ENCODE peak calls at places on chromosomes 16 and 17, in seven cellular contexts. J is GM23338, E is heart right ventricle, V is cardiac muscle cell, W is right lobe of liver, C is spleen, X is endodermal cell. H is an unnamed sample. For H3K4me1, the result is how much of the 10 kb centered on the place peaks cover.

GRCh38 chr17:50423553-50424159 is 2.4 kb upstream of the ACSF2 start:
- DNase-seq in J (peak), E (no peak), V (no peak), W (no peak), C (no peak), X (no peak), H (no peak)

GRCh38 chr17:76270770-76271668 is 5.9 kb downstream of the UBALD2 start:
- DNase-seq in J (no peak), E (no peak), V (no peak), W (peak), C (peak), X (no peak), H (peak)

GRCh38 chr16:48564544-48565444 is 45.2 kb downstream of the N4BP1 start:
- DNase-seq in J (no peak), E (no peak), V (no peak), W (no peak), C (no peak), X (no peak), H (no peak)

GRCh38 chr16:3577302-3577752 is at the start of gene NLRC3:
- DNase-seq in J (no peak), E (no peak), V (no peak), W (peak), C (peak), X (no peak), H (peak)

GRCh38 chr16:24118126-24118821 is 137.9 kb upstream of the CACNG3 start:
- DNase-seq in J (no peak), E (no peak), V (no peak), W (no peak), C (no peak), X (peak), H (no peak)

GRCh38 chr17:4938670-4939553 is 934 bp downstream of the SLC25A11 start:
- DNase-seq in J (no peak), E (no peak), V (no peak), W (no peak), C (peak), X (no peak), H (peak)

GRCh38 chr17:36949461-36949927 is 740 bp downstream of the AATF start:
- DNase-seq in J (no peak), E (no peak), V (no peak), W (no peak), C (no peak), X (no peak), H (no peak)

GRCh38 chr16:68469728-68470460 is 21.6 kb upstream of the SMPD3 start:
- DNase-seq in J (no peak), E (no peak), V (no peak), W (no peak), C (no peak), X (no peak), H (no peak)

GRCh38 chr17:27674335-27674734 is 43.3 kb downstream of the LGALS9 start:
- DNase-seq in J (no peak), E (no peak), V (no peak), W (no peak), C (no peak), X (peak), H (no peak)

GRCh38 chr17:47785538-47786123 is 36.0 kb downstream of the OSBPL7 start:
- DNase-seq in J (peak), E (no peak), V (peak), W (no peak), C (no peak), X (peak), H (no peak)

GRCh38 chr17:40075216-40076100 is 12.7 kb downstream of the THRA start:
- DNase-seq in J (peak), E (peak), V (peak), W (peak), C (peak), X (peak), H (peak)

GRCh38 chr17:66647391-66647983 is 187.4 kb upstream of the CACNG5 start:
- DNase-seq in J (no peak), E (no peak), V (no peak), W (peak), C (no peak), X (no peak), H (peak)

GRCh38 chr16:88437367-88437964 is 15.6 kb upstream of the ZFPM1 start:
- DNase-seq in J (peak), E (peak), V (peak), W (no peak), C (peak), X (peak), H (no peak)

GRCh38 chr16:48611329-48612137 is 1.6 kb upstream of the N4BP1 start:
- DNase-seq in J (peak), E (no peak), V (no peak), W (peak), C (peak), X (peak), H (no peak)

GRCh38 chr16:23310217-23310616 is 8.1 kb downstream of the SCNN1B start:
- DNase-seq in J (no peak), E (no peak), V (no peak), W (no peak), C (no peak), X (no peak), H (no peak)

GRCh38 chr17:67568961-67569360 is 148.8 kb upstream of the NOL11 start:
- DNase-seq in J (no peak), E (no peak), V (no peak), W (no peak), C (no peak), X (peak), H (no peak)

GRCh38 chr17:42174126-42174783 is 6.7 kb downstream of the KCNH4 start:
- DNase-seq in J (no peak), E (no peak), V (no peak), W (no peak), C (no peak), X (no peak), H (no peak)

GRCh38 chr17:42169351-42169750 is 11.6 kb downstream of the KCNH4 start:
- DNase-seq in J (no peak), E (no peak), V (no peak), W (no peak), C (no peak), X (no peak), H (no peak)

GRCh38 chr17:42167807-42168206 is 13.0 kb upstream of the RAB5C start:
- DNase-seq in J (no peak), E (no peak), V (no peak), W (no peak), C (no peak), X (no peak), H (no peak)

GRCh38 chr17:42166196-42166763 is 11.5 kb upstream of the RAB5C start:
- DNase-seq in J (no peak), E (no peak), V (no peak), W (no peak), C (no peak), X (no peak), H (no peak)

DNA sequence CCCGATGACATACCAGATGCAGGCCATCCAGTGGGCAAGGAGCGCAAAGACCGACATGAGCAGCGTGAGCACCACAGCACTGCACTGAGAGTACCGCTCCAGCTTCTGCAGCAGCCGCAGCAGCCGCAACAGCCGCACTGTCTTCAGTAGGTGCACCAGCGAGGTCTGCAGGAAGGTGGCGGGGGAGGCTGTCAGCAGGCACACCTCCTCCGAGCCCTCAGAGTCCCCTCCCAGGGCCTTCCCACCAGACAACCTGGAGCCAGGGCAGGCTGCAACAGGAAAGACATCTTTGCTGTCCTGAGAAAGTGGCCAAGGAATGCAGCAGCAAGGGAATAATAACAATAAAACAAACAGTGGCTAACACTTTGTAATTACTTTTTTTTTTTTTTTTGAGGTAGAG is 9.1 kb downstream of the KCNH4 start:
- DNase-seq in J (peak), E (no peak), V (no peak), W (no peak), C (no peak), X (peak), H (no peak)
- TF ChIP-seq CTCF in J (peak), E (no peak), V (no peak), W (no peak), C (no peak), X (peak), H (no peak)

GRCh38 chr16:86869288-86870022 is 291.1 kb downstream of the FOXL1 start:
- DNase-seq in J (no peak), E (no peak), V (no peak), W (no peak), C (peak), X (no peak), H (no peak)
- H3K4me3 ChIP-seq in J (no peak), E (no peak), V (no peak), W (no peak), C (no peak), X (no peak), H (no peak)

DNA sequence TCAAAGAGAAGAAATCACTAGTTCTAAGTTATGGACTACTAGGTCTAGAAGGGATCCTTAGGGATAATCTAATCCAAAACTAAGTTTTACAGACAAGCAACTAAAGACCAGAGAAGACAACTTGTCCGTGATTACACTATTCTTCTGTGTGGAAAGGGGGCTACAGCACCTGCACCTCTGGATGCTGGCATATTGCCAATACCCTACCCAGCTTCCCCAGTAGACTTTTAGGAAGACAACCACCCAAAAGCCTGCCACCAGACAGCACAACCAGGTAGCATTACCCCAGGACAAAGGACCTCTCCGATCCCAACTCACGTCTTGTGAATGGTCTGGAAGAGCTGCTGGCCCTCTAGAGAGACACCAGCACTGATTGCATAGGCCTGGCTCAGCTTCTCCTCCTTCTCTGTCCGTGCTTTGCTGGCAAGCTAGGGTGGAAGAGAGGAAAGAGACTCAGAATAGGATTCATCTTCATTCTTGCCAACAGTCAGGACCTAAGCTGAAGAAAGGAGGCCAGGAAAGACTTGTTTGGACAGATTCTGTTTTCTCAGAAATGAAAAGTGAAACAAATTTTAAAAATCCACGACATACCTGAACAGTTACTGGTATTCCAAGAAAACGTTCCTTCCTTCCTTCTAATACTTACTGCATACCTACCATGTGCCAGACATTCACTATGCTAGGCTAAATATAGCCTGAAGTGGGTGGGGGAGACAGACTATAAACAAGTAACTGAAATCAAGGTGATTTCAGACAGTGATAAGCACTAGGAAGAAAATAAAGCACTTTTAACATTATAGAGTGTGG is 25.3 kb upstream of the TMEM101 start:
- DNase-seq in J (no peak), E (no peak), V (peak), W (no peak), C (no peak), X (no peak), H (no peak)
- H3K4me1 ChIP-seq in J (under half), E (under half), V (under half), W (under half), C (under half), X (under half), H (under half)

GRCh38 chr17:7887482-7888183 is 956 bp upstream of the CHD3 start:
- DNase-seq in J (peak), E (peak), V (peak), W (peak), C (peak), X (peak), H (peak)

GRCh38 chr17:7888184-7888920 is at the start of gene CHD3:
- DNase-seq in J (peak), E (no peak), V (peak), W (no peak), C (no peak), X (no peak), H (peak)

GRCh38 chr17:7887038-7887481 is 1.5 kb upstream of the CHD3 start:
- DNase-seq in J (peak), E (no peak), V (peak), W (no peak), C (no peak), X (no peak), H (peak)

GRCh38 chr17:7886227-7887037 is 2.2 kb upstream of the CHD3 start:
- DNase-seq in J (peak), E (no peak), V (peak), W (no peak), C (no peak), X (peak), H (peak)

GRCh38 chr17:7889166-7889584 is 586 bp downstream of the CHD3 start:
- DNase-seq in J (peak), E (peak), V (peak), W (peak), C (peak), X (peak), H (peak)
- TF ChIP-seq CTCF in J (no peak), E (peak), V (peak), W (peak), C (peak), X (peak), H (peak)

GRCh38 chr17:9169116-9169515 is 147.8 kb downstream of the NTN1 start:
- DNase-seq in J (no peak), E (no peak), V (no peak), W (no peak), C (no peak), X (no peak), H (no peak)
- H3K4me3 ChIP-seq in J (no peak), E (no peak), V (no peak), W (no peak), C (no peak), X (no peak), H (no peak)

GRCh38 chr17:42018339-42018738 is 1.1 kb upstream of the DNAJC7 start:
- DNase-seq in J (no peak), E (no peak), V (no peak), W (no peak), C (peak), X (peak), H (no peak)

GRCh38 chr17:42019509-42020404 is at the start of gene NKIRAS2:
- DNase-seq in J (peak), E (peak), V (peak), W (peak), C (peak), X (peak), H (peak)

GRCh38 chr17:42017866-42018200 is 594 bp upstream of the DNAJC7 start:
- DNase-seq in J (peak), E (no peak), V (no peak), W (no peak), C (peak), X (no peak), H (peak)

GRCh38 chr17:42016952-42017865 is at the start of gene DNAJC7:
- DNase-seq in J (peak), E (peak), V (peak), W (peak), C (peak), X (peak), H (peak)

DNA sequence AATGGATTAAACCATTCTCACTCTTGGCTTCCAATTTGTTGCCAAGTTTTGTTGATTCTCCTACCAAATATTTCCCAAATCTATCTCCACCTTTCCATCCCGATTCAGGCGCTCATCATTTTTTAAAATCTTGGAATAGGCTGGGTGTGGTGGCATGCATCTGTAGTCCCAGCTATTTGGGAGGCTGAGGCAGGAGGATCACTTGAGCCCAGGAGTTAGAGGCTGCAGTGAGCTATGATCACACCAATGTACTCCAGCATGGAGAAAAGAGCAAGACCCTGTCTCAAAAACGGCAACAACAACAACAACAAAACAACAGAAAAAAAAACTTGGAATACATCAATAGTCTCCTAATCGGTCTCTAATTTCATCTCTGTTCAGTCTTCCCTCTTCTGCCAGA is 902 bp upstream of the NKIRAS2 start:
- DNase-seq in J (no peak), E (no peak), V (no peak), W (no peak), C (no peak), X (no peak), H (no peak)
- H3K4me1 ChIP-seq in J (under half), E (half or more), V (under half), W (under half), C (under half), X (under half), H (under half)

GRCh38 chr16:17277981-17278381 is 192.8 kb downstream of the XYLT1 start:
- DNase-seq in J (peak), E (no peak), V (peak), W (no peak), C (no peak), X (peak), H (peak)
- TF ChIP-seq CTCF in J (peak), E (peak), V (peak), W (peak), C (peak), X (peak), H (peak)

GRCh38 chr17:43025290-43025657 is 243 bp downstream of the RND2 start:
- DNase-seq in J (peak), E (no peak), V (no peak), W (no peak), C (no peak), X (no peak), H (no peak)
- H3K4me3 ChIP-seq in J (peak), E (peak), V (peak), W (peak), C (peak), X (peak), H (no peak)

GRCh38 chr16:86044241-86044671 is 145.3 kb downstream of the IRF8 start:
- DNase-seq in J (peak), E (peak), V (peak), W (no peak), C (peak), X (peak), H (no peak)

GRCh38 chr16:86045601-86045971 is 146.6 kb downstream of the IRF8 start:
- DNase-seq in J (no peak), E (no peak), V (no peak), W (no peak), C (peak), X (peak), H (no peak)

GRCh38 chr16:86046901-86047300 is 147.9 kb downstream of the IRF8 start:
- DNase-seq in J (no peak), E (no peak), V (no peak), W (no peak), C (peak), X (peak), H (no peak)

GRCh38 chr16:86044881-86045600 is 146.1 kb downstream of the IRF8 start:
- DNase-seq in J (no peak), E (no peak), V (no peak), W (no peak), C (peak), X (peak), H (peak)

GRCh38 chr16:86046026-86046713 is 147.2 kb downstream of the IRF8 start:
- DNase-seq in J (no peak), E (no peak), V (no peak), W (no peak), C (peak), X (peak), H (no peak)
- H3K4me1 ChIP-seq in J (under half), E (under half), V (under half), W (under half), C (under half), X (under half), H (under half)

DNA sequence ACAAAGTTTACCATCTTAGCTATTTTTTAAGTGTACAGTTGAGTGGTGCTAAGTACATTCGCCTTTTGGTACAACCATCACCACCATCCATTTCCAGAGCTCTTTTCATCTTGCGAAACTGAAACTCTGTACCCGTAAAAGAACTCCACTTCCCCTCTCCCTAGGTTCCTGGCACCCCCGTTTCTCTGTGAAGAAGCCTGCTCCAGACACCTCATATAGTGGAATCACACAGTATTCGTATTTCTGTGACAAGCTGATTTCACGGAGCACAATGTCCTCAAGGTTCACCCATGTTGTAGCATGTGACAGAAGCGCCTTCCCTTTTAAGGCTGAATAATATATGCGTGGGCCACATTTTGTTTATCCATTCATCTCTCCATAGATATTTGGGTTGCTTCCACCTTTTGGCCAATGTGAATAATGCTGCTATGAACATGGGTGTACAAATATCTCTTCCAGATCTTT is 54.2 kb upstream of the MAP3K14 start:
- DNase-seq in J (no peak), E (no peak), V (no peak), W (peak), C (no peak), X (peak), H (no peak)
- TF ChIP-seq CTCF in J (no peak), E (no peak), V (no peak), W (no peak), C (no peak), X (no peak), H (no peak)

H was measured in mucosa of descending colon.